ENCODE peak calls at places on chromosomes 4 and X, in eight cellular contexts. One of them, this sample, is unnamed.

GRCh38 chr4:113447061-113447460 is 314.5 kb downstream of the CAMK2D start:
- DNase-seq in PC-3: no peak
- DNase-seq in activated CD8-positive, alpha-beta T cell treated with anti-CD3 and anti-CD28 coated beads for 36 hours: no peak
- DNase-seq in esophagus squamous epithelium: no peak
- DNase-seq in dorsolateral prefrontal cortex: no peak
- DNase-seq in neural crest cell: no peak
- DNase-seq in neural progenitor cell: no peak
- DNase-seq in activated B cell treated with CpG ODN at 0.5 μM for 24 hours: no peak
- DNase-seq in this sample: no peak

GRCh38 chr4:47913858-47914218 is 545 bp downstream of the NFXL1 start:
- DNase-seq in neural crest cell: peak
- DNase-seq in dorsolateral prefrontal cortex: peak
- DNase-seq in esophagus squamous epithelium: no peak
- DNase-seq in neural progenitor cell: peak
- DNase-seq in PC-3: peak
- DNase-seq in activated CD8-positive, alpha-beta T cell treated with anti-CD3 and anti-CD28 coated beads for 36 hours: peak
- DNase-seq in activated B cell treated with CpG ODN at 0.5 μM for 24 hours: peak
- DNase-seq in this sample: peak

GRCh38 chr4:24805036-24805435 is 9.7 kb downstream of the SOD3 start:
- DNase-seq in neural progenitor cell: no peak
- DNase-seq in esophagus squamous epithelium: no peak
- DNase-seq in activated B cell treated with CpG ODN at 0.5 μM for 24 hours: no peak
- DNase-seq in dorsolateral prefrontal cortex: no peak
- DNase-seq in activated CD8-positive, alpha-beta T cell treated with anti-CD3 and anti-CD28 coated beads for 36 hours: no peak
- DNase-seq in PC-3: no peak
- DNase-seq in neural crest cell: no peak
- DNase-seq in this sample: no peak

GRCh38 chr4:94410678-94411206 is 41.0 kb upstream of the PDLIM5 start:
- DNase-seq in PC-3: peak
- DNase-seq in neural progenitor cell: no peak
- DNase-seq in neural crest cell: no peak
- DNase-seq in esophagus squamous epithelium: no peak
- DNase-seq in dorsolateral prefrontal cortex: no peak
- DNase-seq in activated CD8-positive, alpha-beta T cell treated with anti-CD3 and anti-CD28 coated beads for 36 hours: no peak
- DNase-seq in activated B cell treated with CpG ODN at 0.5 μM for 24 hours: no peak
- DNase-seq in this sample: no peak

GRCh38 chr4:101763576-101763975 is 27.0 kb upstream of the BANK1 start:
- DNase-seq in activated B cell treated with CpG ODN at 0.5 μM for 24 hours: no peak
- DNase-seq in neural crest cell: no peak
- DNase-seq in esophagus squamous epithelium: no peak
- DNase-seq in PC-3: no peak
- DNase-seq in activated CD8-positive, alpha-beta T cell treated with anti-CD3 and anti-CD28 coated beads for 36 hours: no peak
- DNase-seq in neural progenitor cell: no peak
- DNase-seq in dorsolateral prefrontal cortex: peak
- DNase-seq in this sample: no peak

GRCh38 chr4:11669156-11669555 is 240.5 kb upstream of the HS3ST1 start:
- DNase-seq in activated CD8-positive, alpha-beta T cell treated with anti-CD3 and anti-CD28 coated beads for 36 hours: no peak
- DNase-seq in PC-3: peak
- DNase-seq in activated B cell treated with CpG ODN at 0.5 μM for 24 hours: no peak
- DNase-seq in dorsolateral prefrontal cortex: no peak
- DNase-seq in neural progenitor cell: no peak
- DNase-seq in neural crest cell: no peak
- DNase-seq in esophagus squamous epithelium: no peak
- DNase-seq in this sample: no peak

GRCh38 chr4:42327323-42327722 is 70.0 kb upstream of the SHISA3 start:
- DNase-seq in activated CD8-positive, alpha-beta T cell treated with anti-CD3 and anti-CD28 coated beads for 36 hours: no peak
- DNase-seq in activated B cell treated with CpG ODN at 0.5 μM for 24 hours: no peak
- DNase-seq in esophagus squamous epithelium: no peak
- DNase-seq in dorsolateral prefrontal cortex: no peak
- DNase-seq in neural crest cell: no peak
- DNase-seq in neural progenitor cell: no peak
- DNase-seq in PC-3: no peak
- DNase-seq in this sample: no peak

GRCh38 chr4:18454349-18454748 is 432.8 kb upstream of the LCORL start:
- DNase-seq in esophagus squamous epithelium: no peak
- DNase-seq in neural crest cell: no peak
- DNase-seq in activated B cell treated with CpG ODN at 0.5 μM for 24 hours: no peak
- DNase-seq in neural progenitor cell: no peak
- DNase-seq in dorsolateral prefrontal cortex: no peak
- DNase-seq in PC-3: no peak
- DNase-seq in activated CD8-positive, alpha-beta T cell treated with anti-CD3 and anti-CD28 coated beads for 36 hours: no peak
- DNase-seq in this sample: no peak

GRCh38 chr4:21790437-21791029 is 158.0 kb downstream of the KCNIP4 start:
- DNase-seq in activated CD8-positive, alpha-beta T cell treated with anti-CD3 and anti-CD28 coated beads for 36 hours: no peak
- DNase-seq in neural progenitor cell: peak
- DNase-seq in dorsolateral prefrontal cortex: no peak
- DNase-seq in esophagus squamous epithelium: no peak
- DNase-seq in PC-3: peak
- DNase-seq in activated B cell treated with CpG ODN at 0.5 μM for 24 hours: no peak
- DNase-seq in neural crest cell: no peak
- DNase-seq in this sample: no peak
- TF ChIP-seq CTCF in activated CD8-positive, alpha-beta T cell treated with anti-CD3 and anti-CD28 coated beads for 36 hours: peak
- TF ChIP-seq CTCF in neural progenitor cell: peak
- TF ChIP-seq CTCF in dorsolateral prefrontal cortex: peak
- TF ChIP-seq CTCF in esophagus squamous epithelium: peak
- TF ChIP-seq CTCF in PC-3: peak
- TF ChIP-seq CTCF in activated B cell treated with CpG ODN at 0.5 μM for 24 hours: no peak
- TF ChIP-seq CTCF in neural crest cell: peak
- TF ChIP-seq CTCF in this sample: no peak

GRCh38 chrX:78708171-78708570 is 39.3 kb upstream of the LPAR4 start:
- DNase-seq in activated CD8-positive, alpha-beta T cell treated with anti-CD3 and anti-CD28 coated beads for 36 hours: peak
- DNase-seq in esophagus squamous epithelium: no peak
- DNase-seq in PC-3: peak
- DNase-seq in neural progenitor cell: peak
- DNase-seq in neural crest cell: no peak
- DNase-seq in activated B cell treated with CpG ODN at 0.5 μM for 24 hours: no peak
- DNase-seq in dorsolateral prefrontal cortex: no peak
- DNase-seq in this sample: no peak
- TF ChIP-seq CTCF in activated CD8-positive, alpha-beta T cell treated with anti-CD3 and anti-CD28 coated beads for 36 hours: no peak
- TF ChIP-seq CTCF in esophagus squamous epithelium: no peak
- TF ChIP-seq CTCF in PC-3: peak
- TF ChIP-seq CTCF in neural progenitor cell: peak
- TF ChIP-seq CTCF in neural crest cell: peak
- TF ChIP-seq CTCF in activated B cell treated with CpG ODN at 0.5 μM for 24 hours: no peak
- TF ChIP-seq CTCF in dorsolateral prefrontal cortex: no peak
- TF ChIP-seq CTCF in this sample: peak

GRCh38 chr4:109786846-109787245 is 15.0 kb downstream of the CFI start:
- DNase-seq in activated B cell treated with CpG ODN at 0.5 μM for 24 hours: no peak
- DNase-seq in neural progenitor cell: no peak
- DNase-seq in dorsolateral prefrontal cortex: no peak
- DNase-seq in esophagus squamous epithelium: no peak
- DNase-seq in neural crest cell: no peak
- DNase-seq in PC-3: no peak
- DNase-seq in activated CD8-positive, alpha-beta T cell treated with anti-CD3 and anti-CD28 coated beads for 36 hours: no peak
- DNase-seq in this sample: no peak

GRCh38 chr4:109787807-109788206 is 14.0 kb downstream of the CFI start:
- DNase-seq in activated B cell treated with CpG ODN at 0.5 μM for 24 hours: no peak
- DNase-seq in activated CD8-positive, alpha-beta T cell treated with anti-CD3 and anti-CD28 coated beads for 36 hours: no peak
- DNase-seq in neural crest cell: no peak
- DNase-seq in neural progenitor cell: no peak
- DNase-seq in esophagus squamous epithelium: no peak
- DNase-seq in dorsolateral prefrontal cortex: no peak
- DNase-seq in PC-3: no peak
- DNase-seq in this sample: no peak
- TF ChIP-seq CTCF in activated B cell treated with CpG ODN at 0.5 μM for 24 hours: no peak
- TF ChIP-seq CTCF in activated CD8-positive, alpha-beta T cell treated with anti-CD3 and anti-CD28 coated beads for 36 hours: no peak
- TF ChIP-seq CTCF in neural crest cell: no peak
- TF ChIP-seq CTCF in neural progenitor cell: no peak
- TF ChIP-seq CTCF in esophagus squamous epithelium: no peak
- TF ChIP-seq CTCF in dorsolateral prefrontal cortex: no peak
- TF ChIP-seq CTCF in PC-3: no peak
- TF ChIP-seq CTCF in this sample: no peak

DNA sequence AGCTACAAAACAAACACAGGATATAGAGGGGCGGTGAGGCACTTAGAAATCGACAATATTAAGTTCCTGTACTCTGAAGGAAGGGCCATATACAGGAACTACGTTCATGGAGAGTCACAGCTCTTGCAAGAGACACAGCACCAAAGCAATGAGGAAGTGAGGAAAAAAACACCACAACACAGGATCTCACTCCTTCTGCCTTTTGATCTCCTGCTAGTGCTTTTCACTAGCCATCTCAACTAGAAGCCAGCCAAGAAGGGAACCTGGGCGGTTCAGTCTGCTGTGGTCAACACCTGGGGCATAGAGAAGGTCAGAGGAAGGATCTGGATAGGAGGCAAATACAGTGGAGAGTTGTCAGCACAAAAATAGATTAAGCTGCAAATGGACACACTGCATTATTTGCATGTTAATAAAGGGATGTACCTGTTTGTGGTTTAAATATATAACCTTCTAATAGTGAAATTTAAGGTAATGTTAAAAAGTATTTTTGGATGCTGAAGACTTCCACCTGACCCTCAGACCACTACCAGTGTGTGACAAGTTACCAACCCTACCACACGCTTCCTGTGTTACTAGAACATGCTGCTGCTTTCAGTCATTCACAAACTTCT is 104.6 kb downstream of the DTHD1 start:
- DNase-seq in esophagus squamous epithelium: no peak
- DNase-seq in neural progenitor cell: no peak
- DNase-seq in neural crest cell: no peak
- DNase-seq in activated B cell treated with CpG ODN at 0.5 μM for 24 hours: no peak
- DNase-seq in PC-3: no peak
- DNase-seq in activated CD8-positive, alpha-beta T cell treated with anti-CD3 and anti-CD28 coated beads for 36 hours: peak
- DNase-seq in dorsolateral prefrontal cortex: no peak
- DNase-seq in this sample: peak
- TF ChIP-seq CTCF in esophagus squamous epithelium: no peak
- TF ChIP-seq CTCF in neural progenitor cell: no peak
- TF ChIP-seq CTCF in neural crest cell: no peak
- TF ChIP-seq CTCF in activated B cell treated with CpG ODN at 0.5 μM for 24 hours: no peak
- TF ChIP-seq CTCF in PC-3: no peak
- TF ChIP-seq CTCF in activated CD8-positive, alpha-beta T cell treated with anti-CD3 and anti-CD28 coated beads for 36 hours: no peak
- TF ChIP-seq CTCF in dorsolateral prefrontal cortex: no peak
- TF ChIP-seq CTCF in this sample: no peak

GRCh38 chrX:149937881-149938426 is 337 bp downstream of the EOLA2 start:
- DNase-seq in esophagus squamous epithelium: no peak
- DNase-seq in PC-3: no peak
- DNase-seq in neural crest cell: no peak
- DNase-seq in dorsolateral prefrontal cortex: no peak
- DNase-seq in activated B cell treated with CpG ODN at 0.5 μM for 24 hours: no peak
- DNase-seq in activated CD8-positive, alpha-beta T cell treated with anti-CD3 and anti-CD28 coated beads for 36 hours: peak
- DNase-seq in neural progenitor cell: peak
- DNase-seq in this sample: no peak

GRCh38 chrX:149939271-149940014 is 1.2 kb upstream of the EOLA2 start:
- DNase-seq in dorsolateral prefrontal cortex: peak
- DNase-seq in neural progenitor cell: peak
- DNase-seq in activated B cell treated with CpG ODN at 0.5 μM for 24 hours: peak
- DNase-seq in esophagus squamous epithelium: peak
- DNase-seq in neural crest cell: peak
- DNase-seq in activated CD8-positive, alpha-beta T cell treated with anti-CD3 and anti-CD28 coated beads for 36 hours: peak
- DNase-seq in PC-3: peak
- DNase-seq in this sample: peak

GRCh38 chrX:149938427-149939270 is at the start of gene EOLA2:
- DNase-seq in PC-3: peak
- DNase-seq in activated CD8-positive, alpha-beta T cell treated with anti-CD3 and anti-CD28 coated beads for 36 hours: peak
- DNase-seq in activated B cell treated with CpG ODN at 0.5 μM for 24 hours: peak
- DNase-seq in neural crest cell: peak
- DNase-seq in esophagus squamous epithelium: peak
- DNase-seq in dorsolateral prefrontal cortex: peak
- DNase-seq in neural progenitor cell: peak
- DNase-seq in this sample: peak

GRCh38 chrX:149940015-149940716 is 1.9 kb upstream of the EOLA2 start:
- DNase-seq in neural progenitor cell: peak
- DNase-seq in activated CD8-positive, alpha-beta T cell treated with anti-CD3 and anti-CD28 coated beads for 36 hours: peak
- DNase-seq in esophagus squamous epithelium: peak
- DNase-seq in dorsolateral prefrontal cortex: peak
- DNase-seq in activated B cell treated with CpG ODN at 0.5 μM for 24 hours: peak
- DNase-seq in neural crest cell: peak
- DNase-seq in PC-3: peak
- DNase-seq in this sample: peak
- TF ChIP-seq CTCF in neural progenitor cell: peak
- TF ChIP-seq CTCF in activated CD8-positive, alpha-beta T cell treated with anti-CD3 and anti-CD28 coated beads for 36 hours: no peak
- TF ChIP-seq CTCF in esophagus squamous epithelium: peak
- TF ChIP-seq CTCF in dorsolateral prefrontal cortex: peak
- TF ChIP-seq CTCF in activated B cell treated with CpG ODN at 0.5 μM for 24 hours: no peak
- TF ChIP-seq CTCF in neural crest cell: no peak
- TF ChIP-seq CTCF in PC-3: no peak
- TF ChIP-seq CTCF in this sample: no peak

GRCh38 chr4:67084801-67085200 is 460.5 kb downstream of the CENPC start:
- DNase-seq in dorsolateral prefrontal cortex: no peak
- DNase-seq in esophagus squamous epithelium: no peak
- DNase-seq in activated CD8-positive, alpha-beta T cell treated with anti-CD3 and anti-CD28 coated beads for 36 hours: no peak
- DNase-seq in PC-3: peak
- DNase-seq in activated B cell treated with CpG ODN at 0.5 μM for 24 hours: no peak
- DNase-seq in neural progenitor cell: peak
- DNase-seq in neural crest cell: no peak
- DNase-seq in this sample: no peak

GRCh38 chr4:67082746-67083145 is 462.6 kb downstream of the CENPC start:
- DNase-seq in PC-3: no peak
- DNase-seq in activated CD8-positive, alpha-beta T cell treated with anti-CD3 and anti-CD28 coated beads for 36 hours: no peak
- DNase-seq in esophagus squamous epithelium: no peak
- DNase-seq in activated B cell treated with CpG ODN at 0.5 μM for 24 hours: no peak
- DNase-seq in dorsolateral prefrontal cortex: no peak
- DNase-seq in neural progenitor cell: no peak
- DNase-seq in neural crest cell: no peak
- DNase-seq in this sample: no peak

GRCh38 chr4:67091668-67092067 is 453.6 kb downstream of the CENPC start:
- DNase-seq in neural crest cell: no peak
- DNase-seq in esophagus squamous epithelium: no peak
- DNase-seq in activated B cell treated with CpG ODN at 0.5 μM for 24 hours: no peak
- DNase-seq in PC-3: no peak
- DNase-seq in activated CD8-positive, alpha-beta T cell treated with anti-CD3 and anti-CD28 coated beads for 36 hours: no peak
- DNase-seq in neural progenitor cell: no peak
- DNase-seq in dorsolateral prefrontal cortex: no peak
- DNase-seq in this sample: no peak

GRCh38 chr4:67083496-67083895 is 461.8 kb downstream of the CENPC start:
- DNase-seq in esophagus squamous epithelium: no peak
- DNase-seq in PC-3: no peak
- DNase-seq in activated CD8-positive, alpha-beta T cell treated with anti-CD3 and anti-CD28 coated beads for 36 hours: no peak
- DNase-seq in dorsolateral prefrontal cortex: no peak
- DNase-seq in neural progenitor cell: peak
- DNase-seq in activated B cell treated with CpG ODN at 0.5 μM for 24 hours: no peak
- DNase-seq in neural crest cell: no peak
- DNase-seq in this sample: no peak

DNA sequence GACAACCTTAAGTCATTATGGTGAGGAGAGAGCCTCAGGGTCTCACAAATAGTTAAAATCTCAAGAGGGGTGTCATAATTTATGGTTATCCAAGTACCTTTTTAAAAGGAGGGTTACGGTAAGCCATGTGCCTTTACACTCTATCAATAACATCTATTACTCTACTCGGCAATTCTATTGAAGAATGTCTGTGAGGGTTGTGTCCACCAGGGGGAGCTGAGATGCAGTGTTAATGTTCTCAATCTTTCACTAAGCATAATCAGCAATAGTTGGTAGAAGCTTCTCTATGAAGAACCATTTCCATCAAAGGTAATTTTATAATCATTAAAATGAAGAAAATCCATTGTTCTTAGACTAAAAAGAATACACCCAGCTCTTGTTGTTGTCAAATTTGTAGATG is 457.4 kb downstream of the CENPC start:
- DNase-seq in neural crest cell: peak
- DNase-seq in dorsolateral prefrontal cortex: no peak
- DNase-seq in neural progenitor cell: peak
- DNase-seq in activated B cell treated with CpG ODN at 0.5 μM for 24 hours: no peak
- DNase-seq in PC-3: peak
- DNase-seq in esophagus squamous epithelium: no peak
- DNase-seq in activated CD8-positive, alpha-beta T cell treated with anti-CD3 and anti-CD28 coated beads for 36 hours: peak
- DNase-seq in this sample: peak
- TF ChIP-seq CTCF in neural crest cell: peak
- TF ChIP-seq CTCF in dorsolateral prefrontal cortex: peak
- TF ChIP-seq CTCF in neural progenitor cell: peak
- TF ChIP-seq CTCF in activated B cell treated with CpG ODN at 0.5 μM for 24 hours: no peak
- TF ChIP-seq CTCF in PC-3: peak
- TF ChIP-seq CTCF in esophagus squamous epithelium: peak
- TF ChIP-seq CTCF in activated CD8-positive, alpha-beta T cell treated with anti-CD3 and anti-CD28 coated beads for 36 hours: peak
- TF ChIP-seq CTCF in this sample: peak